ENCODE peak calls at places on chromosomes 6 and 20, in ten cellular contexts. Z is K562, K is heart left ventricle, M is hepatocyte, B is GM12865, R is fibroblast of pulmonary artery, Q is ovary, A is heart right ventricle, O is kidney epithelial cell, F is colonic mucosa. T is an unnamed sample.

GRCh38 chr20:9294081-9294480 is 220.3 kb upstream of the LAMP5 start:
- DNase-seq in M (peak), R (peak), K (no peak), O (no peak), A (no peak), Q (no peak), F (no peak), B (no peak), Z (no peak), T (peak)

GRCh38 chr6:47203266-47203967 is 106.3 kb downstream of the TNFRSF21 start:
- DNase-seq in O (no peak), F (no peak), A (no peak), Z (no peak), Q (no peak), K (no peak), M (no peak), R (no peak), B (peak), T (no peak)

GRCh38 chr6:43773050-43773956 is 3.3 kb downstream of the VEGFA start:
- DNase-seq in F (peak), A (peak), K (peak), Z (peak), O (no peak), Q (peak), B (peak), M (peak), R (peak), T (no peak)

GRCh38 chr6:32167154-32167760 is 2.9 kb downstream of the EGFL8 start:
- DNase-seq in A (no peak), R (no peak), F (no peak), B (no peak), Z (no peak), O (no peak), Q (no peak), K (no peak), M (no peak), T (no peak)

GRCh38 chr6:5730586-5731263 is 276.0 kb downstream of the NRN1 start:
- DNase-seq in R (peak), M (no peak), K (no peak), Z (no peak), A (no peak), Q (no peak), B (no peak), O (no peak), F (no peak), T (peak)

GRCh38 chr6:20877008-20877937 is 343.0 kb downstream of the CDKAL1 start:
- DNase-seq in Z (no peak), B (peak), A (no peak), O (peak), M (peak), Q (peak), K (peak), F (peak), R (peak), T (peak)

GRCh38 chr6:13733178-13733851 is 21.7 kb upstream of the RANBP9 start:
- DNase-seq in M (peak), B (no peak), Q (peak), Z (no peak), K (peak), R (peak), F (peak), A (peak), O (peak), T (peak)

GRCh38 chr6:66558189-66558588 is 851.2 kb upstream of the EYS start:
- DNase-seq in B (peak), F (no peak), M (no peak), A (no peak), R (no peak), K (no peak), Q (no peak), Z (no peak), O (no peak), T (no peak)

GRCh38 chr20:1853472-1853871 is 41.7 kb upstream of the SIRPA start:
- DNase-seq in Z (no peak), A (no peak), Q (no peak), F (no peak), O (no peak), R (no peak), B (no peak), K (no peak), M (no peak), T (no peak)

GRCh38 chr20:47727909-47728361 is 57.3 kb downstream of the SULF2 start:
- DNase-seq in F (no peak), O (no peak), M (no peak), R (no peak), A (no peak), Z (no peak), B (no peak), Q (no peak), K (no peak), T (no peak)

GRCh38 chr20:48260370-48260769 is 475.1 kb upstream of the SULF2 start:
- DNase-seq in R (no peak), M (peak), K (peak), O (no peak), A (peak), B (no peak), Z (no peak), Q (no peak), F (no peak), T (no peak)

GRCh38 chr20:3889489-3890409 is 562 bp downstream of the PANK2 start:
- DNase-seq in Z (peak), M (peak), K (no peak), B (peak), Q (peak), A (peak), R (no peak), O (no peak), F (peak), T (no peak)

GRCh38 chr6:147978078-147978477 is 364.6 kb upstream of the SASH1 start:
- DNase-seq in Z (no peak), B (no peak), A (no peak), M (no peak), O (no peak), R (no peak), Q (no peak), K (no peak), F (no peak), T (no peak)

GRCh38 chr20:35277531-35278395 is at the start of gene MMP24OS:
- DNase-seq in Z (peak), M (peak), R (peak), F (peak), Q (peak), B (peak), K (peak), A (peak), O (no peak), T (peak)

GRCh38 chr20:21326700-21327099 is 23.6 kb downstream of the XRN2 start:
- DNase-seq in F (no peak), Z (no peak), K (no peak), Q (no peak), O (no peak), A (no peak), M (no peak), B (no peak), R (no peak), T (no peak)

GRCh38 chr6:37131104-37131959 is 38.6 kb upstream of the PIM1 start:
- DNase-seq in B (no peak), O (no peak), F (peak), M (peak), R (no peak), Q (no peak), Z (no peak), A (peak), K (peak), T (no peak)

GRCh38 chr6:121319112-121319553 is 15.1 kb downstream of the TBC1D32 start:
- DNase-seq in B (no peak), K (no peak), Z (no peak), R (peak), F (no peak), A (no peak), O (no peak), Q (no peak), M (peak), T (peak)

GRCh38 chr6:149701699-149702098 is 16.2 kb downstream of the LATS1 start:
- DNase-seq in M (no peak), F (no peak), Q (no peak), A (no peak), K (no peak), B (no peak), Z (no peak), R (no peak), O (no peak), T (peak)

GRCh38 chr6:44627091-44627878 is 239.8 kb downstream of the CDC5L start:
- DNase-seq in Q (no peak), K (peak), B (peak), M (no peak), R (no peak), F (peak), A (peak), O (no peak), Z (no peak), T (no peak)

DNA sequence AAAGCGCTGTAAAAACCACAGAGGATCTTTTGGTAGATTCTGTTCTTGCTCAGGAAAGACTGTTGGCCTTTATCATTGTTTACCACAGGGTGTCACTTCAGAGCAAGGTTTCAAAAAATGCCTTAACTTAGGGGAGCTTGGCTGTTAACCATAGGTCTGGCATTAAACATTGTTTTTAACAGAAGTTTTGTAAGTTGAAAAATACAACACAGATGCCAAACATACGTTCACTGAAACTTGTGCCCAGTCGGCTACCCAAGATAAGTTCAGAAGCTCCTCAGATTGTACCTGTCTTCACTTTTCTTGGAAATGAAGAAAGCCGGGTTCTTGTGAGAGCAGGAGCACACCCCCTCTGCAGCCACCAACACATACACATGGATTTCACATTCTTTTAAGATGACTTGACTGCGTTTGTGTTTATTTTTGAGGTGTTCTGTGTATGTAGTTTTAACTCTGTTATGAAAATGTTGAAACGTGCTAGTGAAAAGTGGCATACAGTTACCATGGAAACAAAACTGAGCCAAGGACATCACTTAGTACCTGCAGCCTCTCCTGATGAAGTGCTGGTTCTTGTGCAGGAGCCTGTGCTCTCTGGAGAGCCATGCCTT is 64.9 kb downstream of the SYCP2L start:
- DNase-seq in O (no peak), Z (no peak), A (no peak), R (peak), Q (no peak), K (no peak), B (peak), F (no peak), M (peak), T (peak)
- H3K4me3 ChIP-seq in O (no peak), Z (no peak), A (no peak), R (no peak), Q (no peak), K (no peak), B (no peak), F (no peak), M (no peak), T (no peak)

GRCh38 chr6:126570507-126570906 is 230.6 kb downstream of the CENPW start:
- DNase-seq in R (no peak), A (no peak), O (no peak), K (no peak), Z (no peak), F (no peak), M (no peak), Q (no peak), B (no peak), T (no peak)

DNA sequence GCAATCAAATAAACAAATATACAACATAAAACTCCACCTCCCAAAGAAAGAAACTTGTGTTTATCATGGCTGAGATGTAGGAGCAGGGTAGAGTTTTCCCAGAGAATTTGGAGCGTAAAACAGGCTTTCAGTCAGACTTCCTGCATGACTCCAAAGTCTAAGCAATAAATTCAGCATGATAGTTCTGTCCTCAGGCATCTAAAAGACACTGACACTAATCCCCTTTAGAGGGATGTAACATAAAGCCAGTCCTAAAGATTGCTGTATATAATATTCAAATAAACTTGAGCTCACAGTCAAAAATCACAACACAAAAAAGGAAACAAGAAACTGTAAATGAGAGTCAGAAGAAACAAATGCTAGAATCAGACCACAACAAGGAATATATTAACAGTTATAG is 234.4 kb downstream of the CENPW start:
- DNase-seq in B (no peak), K (no peak), O (no peak), A (no peak), Z (no peak), M (no peak), F (no peak), R (no peak), Q (no peak), T (no peak)
- TF ChIP-seq CTCF in B (no peak), K (no peak), O (no peak), A (no peak), Z (no peak), M (no peak), F (no peak), R (no peak), Q (no peak), T (no peak)

GRCh38 chr20:53940883-53941546 is 129.4 kb downstream of the BCAS1 start:
- DNase-seq in M (no peak), R (peak), K (no peak), Z (no peak), A (peak), B (peak), O (peak), F (no peak), Q (no peak), T (peak)

GRCh38 chr20:53937929-53938367 is 132.4 kb downstream of the BCAS1 start:
- DNase-seq in F (no peak), M (no peak), B (no peak), O (no peak), K (no peak), Z (no peak), R (no peak), A (no peak), Q (no peak), T (no peak)

GRCh38 chr20:53938739-53939138 is 131.7 kb downstream of the BCAS1 start:
- DNase-seq in O (no peak), Q (no peak), B (no peak), R (no peak), F (no peak), K (no peak), M (no peak), A (no peak), Z (no peak), T (no peak)

GRCh38 chr20:53940356-53940694 is 130.1 kb downstream of the BCAS1 start:
- DNase-seq in B (no peak), R (no peak), K (no peak), Q (no peak), Z (no peak), O (no peak), M (no peak), F (no peak), A (no peak), T (no peak)

DNA sequence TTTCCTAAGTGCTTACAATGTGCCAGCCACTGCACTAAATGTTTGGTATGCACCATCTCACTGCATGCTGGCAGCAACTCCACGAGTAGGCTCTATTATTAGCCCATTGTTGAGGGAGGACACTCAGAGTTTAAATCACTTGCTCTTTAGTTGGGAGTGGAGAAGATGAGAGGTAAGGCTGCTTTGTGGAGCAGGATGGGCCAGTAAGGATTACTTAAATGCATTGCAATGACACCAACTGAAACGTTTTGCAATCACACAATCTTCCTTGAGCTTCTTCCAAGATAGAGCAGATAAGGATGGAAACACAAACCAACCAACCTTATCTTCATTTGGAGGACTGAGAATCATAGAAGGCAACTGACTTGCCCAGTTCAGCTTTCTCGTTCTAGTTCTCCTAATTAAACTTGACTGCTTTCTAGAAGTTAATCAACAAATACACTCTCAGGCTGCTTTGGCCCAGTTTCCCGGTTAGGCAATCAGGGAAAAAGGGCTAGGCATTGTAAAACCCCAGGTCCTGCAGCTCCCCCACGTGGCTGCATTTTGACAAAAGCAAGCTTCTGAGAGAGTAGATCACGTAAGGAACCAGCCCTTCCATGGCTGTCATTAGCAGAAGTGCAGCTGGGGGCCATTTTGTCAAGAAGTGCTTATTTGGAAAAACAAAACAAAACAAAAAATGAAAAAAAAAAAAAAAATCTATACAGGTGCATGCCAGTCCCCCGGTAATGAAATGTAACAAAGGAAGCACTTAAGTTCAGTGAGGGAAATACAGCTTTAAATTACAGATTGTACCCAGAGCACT is 130.6 kb downstream of the BCAS1 start:
- DNase-seq in F (peak), A (peak), Z (peak), B (peak), O (peak), M (peak), R (peak), K (peak), Q (peak), T (peak)
- H3K4me3 ChIP-seq in F (no peak), A (no peak), Z (no peak), B (peak), O (no peak), M (no peak), R (no peak), K (no peak), Q (no peak), T (no peak)

GRCh38 chr6:105886812-105887513 is 199.2 kb upstream of the PRDM1 start:
- DNase-seq in K (no peak), M (no peak), A (no peak), R (no peak), B (no peak), O (no peak), Q (no peak), F (no peak), Z (no peak), T (peak)
- TF ChIP-seq CTCF in K (no peak), M (no peak), A (no peak), R (no peak), B (no peak), O (no peak), Q (no peak), F (no peak), Z (no peak), T (no peak)

GRCh38 chr6:163942790-163943189 is 528.3 kb downstream of the QKI start:
- DNase-seq in M (no peak), R (no peak), O (no peak), B (no peak), Z (no peak), Q (no peak), A (no peak), F (no peak), K (no peak), T (no peak)

GRCh38 chr6:163943647-163944395 is 529.3 kb downstream of the QKI start:
- DNase-seq in Q (no peak), K (peak), M (peak), Z (no peak), A (peak), O (no peak), R (peak), F (no peak), B (no peak), T (no peak)

GRCh38 chr6:163946437-163946836 is 531.9 kb downstream of the QKI start:
- DNase-seq in A (no peak), Q (no peak), K (no peak), R (no peak), F (no peak), M (no peak), O (no peak), B (no peak), Z (no peak), T (no peak)

GRCh38 chr6:163945813-163946212 is 531.3 kb downstream of the QKI start:
- DNase-seq in A (no peak), B (no peak), Z (no peak), K (no peak), R (no peak), Q (no peak), F (no peak), O (no peak), M (no peak), T (no peak)

GRCh38 chr6:163944897-163945296 is 530.4 kb downstream of the QKI start:
- DNase-seq in B (no peak), A (peak), R (no peak), Z (no peak), F (no peak), M (no peak), O (no peak), K (no peak), Q (no peak), T (no peak)
- H3K4me3 ChIP-seq in B (no peak), A (no peak), R (no peak), Z (no peak), F (no peak), M (no peak), O (no peak), K (no peak), Q (no peak), T (no peak)

GRCh38 chr6:39366875-39367618 is 44.5 kb upstream of the KCNK16 start:
- DNase-seq in Z (no peak), K (no peak), B (no peak), M (no peak), F (no peak), Q (no peak), R (no peak), A (no peak), O (no peak), T (no peak)

GRCh38 chr6:39375405-39375804 is 52.9 kb upstream of the KCNK16 start:
- DNase-seq in O (no peak), K (no peak), Q (no peak), M (no peak), R (no peak), Z (no peak), F (no peak), A (no peak), B (no peak), T (no peak)

GRCh38 chr6:39365281-39366074 is 43.0 kb upstream of the KCNK16 start:
- DNase-seq in Q (no peak), A (no peak), R (peak), Z (no peak), F (no peak), B (no peak), M (no peak), O (no peak), K (no peak), T (peak)

GRCh38 chr6:39367661-39368060 is 45.2 kb upstream of the KCNK16 start:
- DNase-seq in A (no peak), M (no peak), Z (no peak), R (no peak), B (no peak), Q (no peak), F (no peak), O (no peak), K (no peak), T (no peak)

GRCh38 chr6:39370021-39370420 is 47.5 kb upstream of the KCNK16 start:
- DNase-seq in O (no peak), M (no peak), B (no peak), Z (no peak), Q (no peak), R (no peak), A (no peak), F (no peak), K (no peak), T (peak)
- TF ChIP-seq CTCF in O (peak), M (peak), B (no peak), Z (no peak), Q (no peak), R (peak), A (no peak), F (no peak), K (no peak), T (peak)

DNA sequence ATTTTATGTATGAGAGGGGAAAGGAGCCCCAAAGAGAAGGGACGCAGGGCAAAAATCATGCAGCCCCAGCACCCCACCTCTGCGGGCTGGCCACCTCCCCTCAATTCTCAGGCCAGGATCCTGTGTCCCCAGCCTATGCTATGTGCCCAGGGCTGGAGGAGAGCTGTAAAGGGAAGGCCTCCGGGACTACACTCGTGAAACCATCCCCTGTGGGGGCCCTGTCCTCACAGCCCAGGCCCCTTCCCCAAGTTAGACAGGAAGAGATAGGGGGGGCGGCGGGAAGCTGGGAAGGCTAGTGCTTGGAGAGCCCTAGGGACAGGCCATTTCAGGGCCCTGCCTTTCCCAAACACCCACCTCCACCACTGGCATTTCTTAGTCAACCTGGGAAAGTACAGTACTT is 1.4 kb upstream of the COL11A2 start:
- DNase-seq in Z (no peak), F (no peak), R (no peak), M (no peak), B (no peak), A (no peak), Q (no peak), K (no peak), O (no peak), T (no peak)
- H3K4me3 ChIP-seq in Z (no peak), F (no peak), R (no peak), M (no peak), B (no peak), A (peak), Q (no peak), K (no peak), O (no peak), T (no peak)

GRCh38 chr6:73606428-73606827 is 47.4 kb downstream of the SLC17A5 start:
- DNase-seq in F (no peak), K (no peak), Q (no peak), A (no peak), R (peak), O (no peak), B (peak), Z (no peak), M (no peak), T (no peak)
- TF ChIP-seq CTCF in F (no peak), K (no peak), Q (no peak), A (no peak), R (no peak), O (no peak), B (no peak), Z (no peak), M (no peak), T (no peak)

T was measured in foreskin fibroblast.